ENCODE peak calls at places on chromosomes 4 and X, in nine cellular contexts. V is neural progenitor cell, C is astrocyte, N is PC-3, B is fibroblast of lung, G is neuronal stem cell, T is GM23248, E is H9, Y is MM.1S. D is an unnamed sample.

GRCh38 chr4:71978192-71978845 is 53.5 kb upstream of the NPFFR2 start:
- DNase-seq in V (no peak), C (no peak), N (no peak), B (no peak), G (no peak), T (no peak), E (no peak), Y (no peak), D (no peak)

GRCh38 chr4:185219551-185220344 is 10.3 kb downstream of the SNX25 start:
- DNase-seq in V (no peak), C (peak), N (no peak), B (peak), G (no peak), T (peak), E (no peak), Y (no peak), D (peak)

GRCh38 chrX:150844016-150844415 is 54.5 kb downstream of the CD99L2 start:
- DNase-seq in V (no peak), C (peak), N (peak), B (peak), G (no peak), T (no peak), E (no peak), Y (no peak), D (no peak)

GRCh38 chr4:120699354-120699753 is 223.2 kb downstream of the PRDM5 start:
- DNase-seq in V (no peak), C (no peak), N (no peak), B (no peak), G (no peak), T (no peak), E (no peak), Y (no peak), D (no peak)

GRCh38 chr4:73669410-73670183 is 49.4 kb upstream of the RASSF6 start:
- DNase-seq in V (no peak), C (no peak), N (no peak), B (no peak), G (no peak), T (no peak), E (no peak), Y (no peak), D (no peak)

GRCh38 chrX:47278684-47279083 is 45.9 kb downstream of the USP11 start:
- DNase-seq in V (no peak), C (peak), N (peak), B (peak), G (no peak), T (peak), E (no peak), Y (no peak), D (peak)

GRCh38 chr4:108902769-108903168 is 139.9 kb upstream of the ETNPPL start:
- DNase-seq in V (no peak), C (no peak), N (no peak), B (no peak), G (no peak), T (no peak), E (no peak), Y (peak), D (no peak)

GRCh38 chrX:19549838-19550237 is 34.5 kb upstream of the MAP3K15 start:
- DNase-seq in V (no peak), C (no peak), N (no peak), B (no peak), G (no peak), T (no peak), E (no peak), Y (no peak), D (no peak)

GRCh38 chr4:77095101-77095826 is 19.5 kb upstream of the CCNI start:
- DNase-seq in V (peak), C (no peak), N (peak), B (peak), G (peak), T (peak), E (peak), Y (peak), D (peak)

GRCh38 chr4:46442963-46443362 is 53.0 kb upstream of the GABRA2 start:
- DNase-seq in V (no peak), C (no peak), N (peak), B (no peak), G (no peak), T (no peak), E (no peak), Y (no peak), D (peak)

GRCh38 chr4:155903453-155903852 is at the start of gene TDO2:
- DNase-seq in V (no peak), C (no peak), N (no peak), B (no peak), G (no peak), T (no peak), E (no peak), Y (no peak), D (no peak)

GRCh38 chr4:8345053-8345945 is 75.7 kb downstream of the HTRA3 start:
- DNase-seq in V (no peak), C (no peak), N (no peak), B (no peak), G (no peak), T (no peak), E (no peak), Y (no peak), D (no peak)

DNA sequence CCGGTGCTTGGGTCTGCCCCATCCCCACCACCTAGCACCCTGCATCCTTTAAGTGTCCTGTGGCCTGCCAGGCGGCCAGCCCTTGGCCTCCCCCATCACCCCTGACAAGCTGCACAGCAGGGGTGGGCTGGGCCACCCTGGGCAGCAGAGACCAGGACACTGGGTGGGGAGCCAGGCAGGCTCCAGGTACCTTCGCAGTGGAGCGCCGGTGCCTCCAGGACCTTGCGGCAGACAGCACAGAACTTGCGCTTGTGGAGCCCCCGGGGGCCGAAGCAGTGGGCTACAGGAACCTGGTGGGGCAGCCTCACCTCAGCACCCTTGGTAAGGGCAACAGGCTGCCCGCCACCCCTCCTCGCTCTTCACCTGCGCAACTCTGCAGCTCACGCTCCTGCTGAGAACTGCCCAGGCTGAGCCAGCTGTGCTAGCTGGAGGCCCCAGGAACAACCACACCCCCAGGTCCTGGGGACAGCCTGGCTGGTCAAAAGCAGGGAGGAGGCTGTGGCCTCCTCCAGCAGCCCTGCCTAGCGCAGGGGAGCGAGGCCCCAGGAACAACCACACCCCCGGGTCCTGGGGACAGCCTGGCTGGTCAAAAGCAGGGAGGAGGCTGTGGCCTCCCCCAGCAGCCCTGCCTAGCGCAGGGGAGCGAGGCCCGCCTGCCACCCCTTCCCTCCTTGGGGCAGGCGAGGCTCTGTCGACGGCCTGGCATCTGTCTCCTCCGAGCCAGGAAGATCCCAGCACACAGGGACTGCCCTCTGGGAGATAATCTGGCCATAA is 4.6 kb downstream of the DGKQ start:
- DNase-seq in V (no peak), C (no peak), N (no peak), B (no peak), G (no peak), T (no peak), E (no peak), Y (no peak), D (no peak)
- H3K9ac ChIP-seq in V (no peak), C (no peak), N (no peak), B (no peak), G (peak), T (no peak), E (no peak), Y (no peak), D (no peak)

DNA sequence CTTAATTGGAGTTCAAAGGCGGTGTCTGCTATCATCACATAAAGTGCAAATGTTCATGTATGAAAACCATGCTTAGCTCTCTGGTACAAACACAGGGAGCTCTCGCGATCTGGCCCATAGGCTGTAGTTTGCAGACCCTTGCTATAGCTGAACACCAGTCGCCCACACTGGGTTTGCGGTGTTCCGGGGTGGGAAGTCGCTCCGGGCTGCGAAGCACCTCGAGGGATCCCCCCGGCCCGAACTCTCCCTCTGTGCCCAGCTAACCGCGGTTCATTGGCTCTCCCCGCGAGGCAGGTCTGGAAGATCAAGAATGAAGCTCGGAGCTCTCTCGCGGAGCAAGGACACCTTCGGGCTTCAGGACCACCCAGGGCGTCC is 347 bp upstream of the PRPS2 start:
- DNase-seq in V (no peak), C (no peak), N (no peak), B (no peak), G (no peak), T (no peak), E (no peak), Y (peak), D (no peak)
- H3K9ac ChIP-seq in V (no peak), C (peak), N (peak), B (no peak), G (peak), T (peak), E (peak), Y (peak), D (no peak)

GRCh38 chr4:98261291-98262271 is at the start of gene RAP1GDS1:
- DNase-seq in V (peak), C (peak), N (peak), B (peak), G (peak), T (peak), E (peak), Y (peak), D (peak)

GRCh38 chr4:98262431-98262830 is 1.2 kb downstream of the RAP1GDS1 start:
- DNase-seq in V (no peak), C (no peak), N (no peak), B (peak), G (no peak), T (peak), E (no peak), Y (no peak), D (no peak)

GRCh38 chr4:98260579-98261290 is 449 bp upstream of the RAP1GDS1 start:
- DNase-seq in V (peak), C (peak), N (peak), B (peak), G (peak), T (peak), E (peak), Y (peak), D (peak)

DNA sequence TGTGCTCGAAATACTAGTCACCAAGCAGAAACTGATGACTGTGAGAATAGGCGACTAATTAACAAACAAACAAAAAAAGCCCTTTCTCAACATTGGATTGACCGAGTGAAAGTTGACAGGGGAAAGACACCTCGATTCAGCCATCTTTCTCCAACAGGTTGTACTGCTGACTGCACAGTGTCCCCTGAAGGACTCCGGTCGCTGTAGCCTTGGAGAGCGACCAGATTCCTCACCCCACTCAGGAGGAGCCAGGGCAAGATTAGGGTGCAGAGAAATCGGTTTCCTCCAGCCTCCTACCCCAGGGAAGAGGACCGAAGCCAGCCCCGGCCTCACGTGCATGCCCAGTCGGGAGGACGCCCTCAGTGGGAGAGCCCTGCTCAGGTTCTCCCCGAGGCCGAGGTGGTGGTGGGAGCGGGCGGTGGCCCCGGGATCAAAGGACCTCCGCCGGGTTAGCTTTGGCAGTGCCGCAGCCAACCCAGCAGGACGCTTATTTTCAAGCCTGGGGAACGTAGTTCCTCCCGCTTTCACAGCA is 1.1 kb upstream of the RAP1GDS1 start:
- DNase-seq in V (peak), C (peak), N (peak), B (no peak), G (no peak), T (no peak), E (peak), Y (no peak), D (peak)
- H3K9ac ChIP-seq in V (peak), C (peak), N (peak), B (peak), G (peak), T (peak), E (peak), Y (peak), D (peak)

GRCh38 chr4:15756361-15756861 is 21.7 kb upstream of the CD38 start:
- DNase-seq in V (no peak), C (peak), N (peak), B (peak), G (no peak), T (peak), E (no peak), Y (peak), D (peak)
- H3K9ac ChIP-seq in V (no peak), C (peak), N (no peak), B (no peak), G (no peak), T (no peak), E (no peak), Y (peak), D (no peak)

GRCh38 chr4:11669156-11669555 is 240.5 kb upstream of the HS3ST1 start:
- DNase-seq in V (no peak), C (peak), N (peak), B (peak), G (no peak), T (no peak), E (no peak), Y (no peak), D (peak)
- H3K9ac ChIP-seq in V (no peak), C (no peak), N (no peak), B (no peak), G (no peak), T (no peak), E (no peak), Y (no peak), D (no peak)

DNA sequence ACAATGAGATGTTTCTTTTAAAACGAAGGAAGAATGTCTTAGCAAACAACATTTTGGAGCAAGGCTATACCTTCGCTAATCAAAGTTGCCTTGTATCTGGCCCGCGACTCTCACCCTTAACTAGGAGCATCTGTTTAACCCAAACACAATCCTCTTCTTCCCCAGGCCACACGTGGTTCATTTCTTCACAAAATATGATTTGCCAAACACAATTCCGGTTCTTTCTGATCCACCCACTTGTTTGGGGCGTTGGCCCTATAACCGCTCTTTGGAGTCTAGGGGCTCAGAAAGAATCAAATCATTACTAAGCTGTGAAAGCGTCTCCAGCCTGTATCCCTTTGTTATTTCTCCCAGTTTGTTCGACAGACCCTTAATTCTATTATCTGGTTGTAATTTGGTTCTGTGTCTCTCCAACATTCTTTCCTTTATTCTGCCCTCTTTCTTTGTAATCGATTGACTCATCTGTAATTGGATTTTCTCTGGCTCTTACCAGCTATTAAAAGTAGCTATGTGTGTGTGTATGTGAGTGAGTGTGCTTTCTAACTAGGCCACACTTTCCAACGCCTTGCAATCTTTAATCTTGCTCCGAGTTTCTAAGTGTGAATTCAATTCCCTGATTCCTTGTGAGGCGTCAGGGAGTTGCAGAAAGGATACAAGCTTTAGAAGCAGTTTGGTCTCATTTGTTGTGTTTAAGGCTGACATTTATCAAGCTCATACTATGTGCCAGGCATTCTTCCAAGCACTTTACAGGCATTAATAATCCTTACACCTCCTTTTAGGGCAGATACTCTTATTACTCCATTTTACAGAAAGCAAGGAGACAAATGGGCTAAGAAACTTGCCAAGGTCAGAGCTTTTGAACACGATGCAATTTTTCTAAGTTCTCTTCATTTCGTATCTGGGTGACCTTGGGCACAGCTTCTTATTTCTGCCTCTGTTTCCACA is 138.6 kb upstream of the CPEB2 start:
- DNase-seq in V (peak), C (no peak), N (no peak), B (no peak), G (peak), T (peak), E (no peak), Y (no peak), D (no peak)
- H3K9ac ChIP-seq in V (no peak), C (no peak), N (no peak), B (no peak), G (no peak), T (no peak), E (no peak), Y (no peak), D (no peak)

D was measured in IMR-90.